ENCODE peak calls at places on chromosome 15, in six cellular contexts. U is K562, O is GM23338, R is GM12878, Y is HepG2, S is H1. N is an unnamed sample.

GRCh38 chr15:50909044-50909342 is 510 bp downstream of the AP4E1 start:
- DNase-seq in U (no peak), O (peak; percentile 52), R (no peak), Y (peak; percentile 38), S (no peak), N (no peak)

GRCh38 chr15:63600646-63601025 is 3.4 kb downstream of the FBXL22 start:
- DNase-seq in U (no peak), O (peak; percentile 72), R (peak; percentile 77), Y (peak; percentile 78), S (peak; percentile 76), N (peak; percentile 67)

GRCh38 chr15:43218908-43219706 is 1.7 kb downstream of the EPB42 start:
- DNase-seq in U (peak; percentile 62), O (peak; percentile 95), R (no peak), Y (no peak), S (peak; percentile 77), N (peak; percentile 80)

GRCh38 chr15:88604972-88605506 is 16.1 kb upstream of the AEN start:
- DNase-seq in U (no peak), O (peak; percentile 52), R (no peak), Y (no peak), S (no peak), N (peak; percentile 48)

GRCh38 chr15:62857411-62857853 is 185.1 kb upstream of the TPM1 start:
- DNase-seq in U (no peak), O (no peak), R (no peak), Y (no peak), S (no peak), N (no peak)

GRCh38 chr15:61169904-61170695 is 59.0 kb downstream of the RORA start:
- DNase-seq in U (no peak), O (peak; percentile 52), R (peak; percentile 15), Y (no peak), S (no peak), N (no peak)

GRCh38 chr15:52183562-52184173 is 7.5 kb downstream of the GNB5 start:
- DNase-seq in U (peak; percentile 42), O (peak; percentile 76), R (no peak), Y (no peak), S (peak; percentile 77), N (peak; percentile 57)

GRCh38 chr15:95988574-95988887 is 342.0 kb upstream of the NR2F2 start:
- DNase-seq in U (no peak), O (peak; percentile 4), R (no peak), Y (peak; percentile 7), S (no peak), N (no peak)

GRCh38 chr15:68417051-68417450 is 14.9 kb downstream of the ITGA11 start:
- DNase-seq in U (no peak), O (no peak), R (no peak), Y (no peak), S (peak; percentile 19), N (no peak)

GRCh38 chr15:90982135-90982534 is 12.2 kb downstream of the PRC1 start:
- DNase-seq in U (no peak), O (no peak), R (no peak), Y (no peak), S (no peak), N (no peak)

GRCh38 chr15:79673416-79674123 is 223.2 kb downstream of the MTHFS start:
- DNase-seq in U (no peak), O (peak; percentile 56), R (peak; percentile 57), Y (no peak), S (peak; percentile 54), N (no peak)

GRCh38 chr15:79853492-79854328 is 43.1 kb downstream of the MTHFS start:
- DNase-seq in U (peak; percentile 81), O (peak; percentile 88), R (peak; percentile 52), Y (peak; percentile 58), S (peak; percentile 59), N (peak; percentile 72)

GRCh38 chr15:25905140-25905539 is 42.0 kb upstream of the ATP10A start:
- DNase-seq in U (no peak), O (no peak), R (no peak), Y (no peak), S (no peak), N (no peak)

GRCh38 chr15:70447927-70448698 is 315.2 kb downstream of the UACA start:
- DNase-seq in U (peak; percentile 81), O (peak; percentile 38), R (no peak), Y (no peak), S (no peak), N (no peak)

GRCh38 chr15:63601026-63601726 is 4.0 kb downstream of the FBXL22 start:
- DNase-seq in U (no peak), O (peak; percentile 51), R (no peak), Y (no peak), S (peak; percentile 65), N (peak; percentile 36)

GRCh38 chr15:48696627-48697312 is 51.3 kb upstream of the FBN1 start:
- DNase-seq in U (no peak), O (peak; percentile 33), R (no peak), Y (no peak), S (no peak), N (no peak)

GRCh38 chr15:96121066-96121465 is 209.4 kb upstream of the NR2F2 start:
- DNase-seq in U (no peak), O (no peak), R (no peak), Y (no peak), S (no peak), N (no peak)

GRCh38 chr15:80991446-80991845 is 1.8 kb upstream of the MESD start:
- DNase-seq in U (peak; percentile 47), O (no peak), R (no peak), Y (no peak), S (no peak), N (no peak)

GRCh38 chr15:78628227-78628626 is 7.4 kb upstream of the CHRNA3 start:
- DNase-seq in U (no peak), O (no peak), R (no peak), Y (no peak), S (peak; percentile 22), N (no peak)

GRCh38 chr15:39704684-39705083 is 78.0 kb downstream of the FSIP1 start:
- DNase-seq in U (peak; percentile 28), O (peak; percentile 39), R (no peak), Y (no peak), S (no peak), N (no peak)

GRCh38 chr15:49045691-49046112 is 544 bp downstream of the SECISBP2L start:
- DNase-seq in U (no peak), O (peak; percentile 74), R (peak; percentile 48), Y (peak; percentile 28), S (no peak), N (no peak)

GRCh38 chr15:51244366-51244977 is 93.9 kb downstream of the CYP19A1 start:
- DNase-seq in U (no peak), O (no peak), R (no peak), Y (no peak), S (no peak), N (no peak)

GRCh38 chr15:78420766-78421165 is 17.2 kb upstream of the IREB2 start:
- DNase-seq in U (no peak), O (no peak), R (no peak), Y (no peak), S (no peak), N (no peak)

GRCh38 chr15:28021281-28022039 is 77.7 kb downstream of the OCA2 start:
- DNase-seq in U (peak; percentile 42), O (peak; percentile 84), R (no peak), Y (peak; percentile 83), S (peak; percentile 73), N (peak; percentile 73)
- TF ChIP-seq CTCF in U (peak; percentile 63), O (peak; percentile 75), R (peak; percentile 11), Y (peak; percentile 84), S (peak; percentile 79), N (peak; percentile 39)

GRCh38 chr15:84684092-84684491 is 26.1 kb upstream of the NMB start:
- DNase-seq in U (no peak), O (no peak), R (no peak), Y (no peak), S (no peak), N (no peak)
- TF ChIP-seq CREB1 in U (no peak), O (no peak), R (no peak), Y (no peak), S (no peak), N (no peak)

GRCh38 chr15:41493902-41494189 is 172 bp downstream of the ITPKA start:
- DNase-seq in U (no peak), O (no peak), R (no peak), Y (no peak), S (no peak), N (no peak)
- TF ChIP-seq CTCF in U (no peak), O (no peak), R (no peak), Y (no peak), S (no peak), N (no peak)

DNA sequence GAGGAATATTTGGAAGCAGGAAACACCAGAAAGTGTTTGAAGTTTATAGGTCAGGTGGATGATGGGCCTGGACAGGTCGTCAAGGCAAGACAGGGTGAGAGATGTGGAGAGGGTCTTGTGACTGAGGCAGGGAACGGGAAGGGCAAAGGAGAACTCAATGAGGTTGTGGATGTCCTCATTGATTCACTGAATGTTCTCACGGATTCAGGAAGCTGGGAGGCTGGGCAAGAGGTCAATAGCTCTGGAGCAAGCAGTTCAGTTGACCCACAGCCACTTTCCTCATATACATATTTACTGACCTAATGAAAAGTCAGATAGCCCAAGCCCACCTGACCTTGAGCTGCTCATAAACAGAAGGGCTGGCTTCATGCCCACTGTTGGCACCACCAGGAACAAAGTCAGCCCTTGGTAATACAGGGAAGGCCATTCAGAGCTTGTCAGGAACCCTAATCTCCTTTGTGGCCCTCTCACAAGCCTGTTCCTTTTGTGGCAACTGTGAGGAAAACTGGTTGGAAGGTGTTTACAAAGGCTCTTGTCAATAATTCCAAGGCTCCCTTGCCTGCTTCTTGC is 31.6 kb downstream of the ARRDC4 start:
- DNase-seq in U (no peak), O (no peak), R (no peak), Y (no peak), S (no peak), N (no peak)
- TF ChIP-seq CREB1 in U (no peak), O (no peak), R (no peak), Y (no peak), S (no peak), N (no peak)